ENCODE peak calls at places on chromosomes 4 and X, in ten cellular contexts. B is heart left ventricle, P is GM12891, W is H54, E is K562, Q is HepG2, Y is transverse colon, V is adrenal gland, S is NB4, N is endothelial cell of umbilical vein. H is an unnamed sample.

GRCh38 chr4:154807042-154807630 is 26.1 kb downstream of the RBM46 start:
- DNase-seq in B (no peak), P (no peak), W (no peak), E (peak), Q (peak), Y (no peak), V (no peak), S (peak), N (peak), H (no peak)

GRCh38 chr4:151035321-151035720 is 20.2 kb upstream of the LRBA start:
- DNase-seq in B (no peak), P (no peak), W (no peak), E (no peak), Q (peak), Y (peak), V (no peak), S (no peak), N (no peak), H (no peak)

GRCh38 chrX:66045894-66046293 is 6.0 kb upstream of the VSIG4 start:
- DNase-seq in B (no peak), P (no peak), W (no peak), E (no peak), Q (no peak), Y (no peak), V (no peak), S (no peak), N (no peak), H (no peak)

GRCh38 chrX:10851809-10852208 is 231.4 kb upstream of the MID1 start:
- DNase-seq in B (no peak), P (no peak), W (no peak), E (peak), Q (no peak), Y (no peak), V (no peak), S (no peak), N (no peak), H (no peak)

GRCh38 chrX:1453390-1453783 is 678 bp upstream of the ASMTL start:
- DNase-seq in B (no peak), P (no peak), W (peak), E (no peak), Q (no peak), Y (no peak), V (no peak), S (no peak), N (no peak), H (no peak)

GRCh38 chr4:38009949-38010348 is 49.8 kb downstream of the PTTG2 start:
- DNase-seq in B (no peak), P (no peak), W (no peak), E (no peak), Q (no peak), Y (no peak), V (no peak), S (no peak), N (no peak), H (no peak)

GRCh38 chr4:123649644-123650356 is 253.2 kb downstream of the SPRY1 start:
- DNase-seq in B (peak), P (no peak), W (no peak), E (no peak), Q (peak), Y (peak), V (no peak), S (peak), N (no peak), H (no peak)

GRCh38 chr4:10083861-10084641 is 32.5 kb downstream of the WDR1 start:
- DNase-seq in B (no peak), P (peak), W (no peak), E (no peak), Q (no peak), Y (peak), V (no peak), S (no peak), N (no peak), H (no peak)

GRCh38 chr4:108991929-108992328 is 229.1 kb upstream of the ETNPPL start:
- DNase-seq in B (no peak), P (no peak), W (no peak), E (no peak), Q (no peak), Y (no peak), V (no peak), S (no peak), N (no peak), H (no peak)

GRCh38 chr4:74522251-74522991 is 77.5 kb downstream of the AREG start:
- DNase-seq in B (no peak), P (no peak), W (no peak), E (no peak), Q (no peak), Y (no peak), V (no peak), S (no peak), N (no peak), H (no peak)

GRCh38 chr4:40915318-40916217 is 165.8 kb downstream of the NSUN7 start:
- DNase-seq in B (no peak), P (no peak), W (no peak), E (no peak), Q (no peak), Y (no peak), V (no peak), S (no peak), N (no peak), H (no peak)

GRCh38 chrX:50988649-50989048 is 78.1 kb downstream of the BMP15 start:
- DNase-seq in B (no peak), P (no peak), W (no peak), E (no peak), Q (no peak), Y (no peak), V (no peak), S (peak), N (peak), H (no peak)

GRCh38 chr4:182177166-182177565 is 66.0 kb upstream of the TENM3 start:
- DNase-seq in B (no peak), P (no peak), W (no peak), E (no peak), Q (no peak), Y (no peak), V (no peak), S (no peak), N (no peak), H (no peak)

GRCh38 chr4:4603067-4603466 is 61.2 kb upstream of the STX18 start:
- DNase-seq in B (no peak), P (no peak), W (no peak), E (no peak), Q (no peak), Y (no peak), V (no peak), S (no peak), N (no peak), H (no peak)

GRCh38 chr4:38605181-38605764 is 58.7 kb upstream of the KLF3 start:
- DNase-seq in B (no peak), P (no peak), W (no peak), E (no peak), Q (no peak), Y (no peak), V (no peak), S (no peak), N (no peak), H (no peak)

DNA sequence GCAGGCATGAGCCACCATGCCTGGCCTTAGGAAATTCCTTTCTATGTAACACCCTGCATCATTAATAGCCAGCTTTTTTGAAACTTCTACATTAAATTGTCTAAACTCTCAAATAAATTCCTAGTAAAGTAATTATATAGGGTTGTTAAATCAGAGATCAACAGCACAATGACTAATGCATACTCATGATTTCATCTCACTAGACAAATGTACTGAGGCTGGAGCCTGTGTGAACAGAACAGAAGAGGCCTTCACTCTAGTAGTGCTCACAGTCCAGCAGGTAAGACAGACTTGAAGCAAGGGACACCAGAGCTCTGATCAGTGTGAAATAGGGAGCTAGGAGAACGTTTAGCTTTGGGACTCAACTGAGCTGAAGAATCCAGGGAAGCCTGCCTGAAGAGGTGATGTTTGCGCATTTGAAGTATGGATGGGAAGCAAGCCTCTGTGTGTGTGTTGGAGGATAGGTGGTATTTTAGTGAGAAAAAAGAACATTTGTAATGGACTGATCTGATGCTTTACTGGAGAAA is 3.9 kb downstream of the ZFP42 start:
- DNase-seq in B (no peak), P (no peak), W (no peak), E (no peak), Q (no peak), Y (no peak), V (no peak), S (no peak), N (no peak), H (no peak)
- TF ChIP-seq POLR2A in B (no peak), P (no peak), W (no peak), E (no peak), Q (no peak), Y (no peak), V (no peak), S (no peak), N (no peak), H (no peak)

GRCh38 chr4:173440888-173441287 is 42.0 kb upstream of the SCRG1 start:
- DNase-seq in B (no peak), P (no peak), W (no peak), E (no peak), Q (no peak), Y (no peak), V (no peak), S (no peak), N (no peak), H (no peak)
- TF ChIP-seq POLR2A in B (no peak), P (no peak), W (no peak), E (no peak), Q (no peak), Y (no peak), V (no peak), S (no peak), N (no peak), H (no peak)

DNA sequence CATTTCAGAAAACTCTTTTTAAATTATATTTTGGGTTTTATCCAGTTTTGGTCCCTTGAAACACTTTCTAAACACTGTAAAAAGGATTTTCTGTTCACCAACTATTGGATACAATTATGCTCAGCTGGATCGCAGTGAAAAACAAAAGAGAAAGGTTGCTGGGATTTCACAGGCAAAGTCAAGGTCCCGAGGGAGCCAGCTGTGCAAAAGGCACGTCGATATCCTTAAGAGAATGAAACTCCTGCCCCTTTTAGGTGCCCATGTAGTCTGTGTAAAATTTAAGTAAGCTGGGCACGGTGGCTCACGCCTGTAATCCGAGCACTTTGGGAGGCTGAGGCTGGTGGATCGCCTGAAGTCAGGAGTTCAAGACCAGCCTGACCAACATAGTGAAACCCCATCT is 1018.3 kb upstream of the INTU start:
- DNase-seq in B (no peak), P (no peak), W (no peak), E (no peak), Q (no peak), Y (no peak), V (no peak), S (no peak), N (no peak), H (no peak)
- TF ChIP-seq POLR2A in B (no peak), P (no peak), W (no peak), E (no peak), Q (no peak), Y (no peak), V (no peak), S (no peak), N (no peak), H (no peak)

GRCh38 chrX:68894513-68895338 is 65.9 kb downstream of the EFNB1 start:
- DNase-seq in B (peak), P (no peak), W (no peak), E (peak), Q (no peak), Y (peak), V (peak), S (peak), N (peak), H (no peak)
- TF ChIP-seq POLR2A in B (peak), P (no peak), W (no peak), E (no peak), Q (no peak), Y (peak), V (no peak), S (no peak), N (no peak), H (no peak)

DNA sequence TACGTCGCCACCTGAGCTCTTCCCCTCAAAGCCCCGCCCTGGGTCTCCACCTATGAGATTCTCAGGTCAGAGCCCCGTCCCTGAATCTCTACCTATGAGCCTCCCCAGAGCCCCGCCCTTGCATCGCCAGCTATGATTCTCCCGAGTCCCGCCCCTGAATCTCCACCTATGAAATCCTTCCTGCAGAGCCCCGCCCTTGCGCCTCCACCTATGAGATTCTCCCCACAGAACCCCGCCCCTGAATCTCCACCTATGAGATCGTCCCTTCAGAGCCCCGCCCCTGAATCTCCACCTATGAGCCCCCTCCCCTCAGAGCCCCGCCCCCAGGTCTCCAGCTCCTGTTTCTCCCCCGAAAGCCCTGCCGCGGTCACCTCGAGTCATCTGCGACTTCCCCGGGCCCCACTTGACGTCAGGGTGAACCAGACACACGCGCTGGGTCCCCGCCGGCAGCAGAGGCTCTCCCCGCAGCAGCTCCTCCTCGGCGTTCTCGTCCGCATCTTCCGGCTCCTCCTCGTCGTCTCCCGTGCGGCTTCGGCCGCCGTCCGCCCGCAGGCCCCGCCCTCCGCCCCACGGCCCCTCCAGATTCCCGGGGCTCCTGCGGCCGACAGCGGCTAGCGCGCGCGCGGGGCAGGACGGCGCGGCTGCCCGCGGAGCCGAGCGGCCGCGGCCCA is 393 bp downstream of the GTPBP6 start:
- DNase-seq in B (peak), P (peak), W (peak), E (peak), Q (peak), Y (peak), V (peak), S (peak), N (peak), H (no peak)
- TF ChIP-seq POLR2A in B (peak), P (peak), W (no peak), E (peak), Q (peak), Y (peak), V (peak), S (peak), N (no peak), H (no peak)

DNA sequence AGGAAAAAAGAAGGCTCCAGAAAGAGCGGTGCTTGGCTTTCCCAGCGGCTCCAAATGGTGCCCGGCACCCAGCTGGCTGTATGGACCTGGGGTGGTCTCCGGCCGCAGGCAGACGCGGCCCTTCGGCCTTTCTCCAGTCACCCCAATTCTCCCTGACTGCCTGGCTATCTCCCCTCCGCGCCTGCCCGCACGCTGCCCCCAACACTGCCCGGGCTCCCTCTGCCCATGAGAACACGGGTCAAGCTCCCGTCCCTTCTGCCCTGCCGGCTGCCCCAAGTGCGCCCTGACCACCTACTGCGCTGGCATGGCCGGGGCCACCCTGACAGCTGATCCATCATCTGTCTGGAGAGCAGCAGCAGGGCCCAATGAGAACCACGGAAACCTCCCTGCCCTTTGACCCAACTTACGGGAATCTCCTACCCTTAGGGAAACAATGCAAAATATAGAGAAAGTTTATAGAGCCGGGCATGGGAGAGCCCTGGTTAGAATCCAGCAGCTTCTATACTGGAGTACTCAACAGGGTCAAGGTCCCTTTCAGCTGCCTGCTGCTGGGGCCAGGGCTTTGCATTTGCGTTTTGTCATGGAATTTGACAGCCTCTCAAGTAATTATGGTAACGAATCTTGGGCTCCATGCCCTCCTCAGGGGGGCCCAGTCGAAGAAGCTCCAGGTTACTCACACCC is 1.2 kb upstream of the FAM3A start:
- DNase-seq in B (no peak), P (no peak), W (no peak), E (no peak), Q (peak), Y (peak), V (no peak), S (no peak), N (no peak), H (no peak)
- TF ChIP-seq POLR2A in B (no peak), P (no peak), W (no peak), E (no peak), Q (no peak), Y (no peak), V (no peak), S (no peak), N (no peak), H (no peak)

GRCh38 chrX:151396827-151397740 is at the start of gene VMA21:
- DNase-seq in B (peak), P (peak), W (peak), E (peak), Q (peak), Y (peak), V (peak), S (peak), N (peak), H (peak)
- TF ChIP-seq POLR2A in B (peak), P (peak), W (peak), E (peak), Q (peak), Y (peak), V (peak), S (peak), N (no peak), H (peak)

DNA sequence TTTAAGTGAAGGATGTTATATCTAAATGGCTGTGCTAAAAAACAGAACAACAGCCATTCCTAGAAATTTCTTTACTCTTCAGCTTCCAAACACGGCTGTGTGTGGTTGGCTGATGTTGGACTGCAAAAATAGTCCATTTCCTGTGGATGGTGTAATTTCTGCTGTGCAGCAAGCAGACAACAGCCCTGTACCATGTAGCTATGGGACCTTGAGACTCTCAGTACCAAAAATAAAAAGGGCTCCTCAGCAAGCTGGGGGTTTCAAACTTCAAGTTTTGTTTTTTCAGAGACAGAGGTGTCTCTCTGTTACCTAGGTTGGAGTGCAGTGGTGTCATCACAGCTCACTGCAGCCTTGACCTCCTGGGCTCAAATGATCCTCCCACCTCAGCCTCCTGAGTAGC is 18.1 kb downstream of the CD40LG start:
- DNase-seq in B (no peak), P (no peak), W (no peak), E (no peak), Q (no peak), Y (no peak), V (no peak), S (no peak), N (no peak), H (no peak)
- TF ChIP-seq POLR2A in B (no peak), P (no peak), W (no peak), E (no peak), Q (no peak), Y (no peak), V (no peak), S (no peak), N (no peak), H (no peak)